ENCODE peak calls at places on chromosomes 11 and 22, in nine cellular contexts. Y is colonic mucosa; Z is activated T-cell treated with anti-CD3 and anti-CD28 coated beads for 1 hour; E is COR-L47; J is stimulated activated CD4-positive, alpha-beta T cell treated with anti-CD3 and anti-CD28 coated beads, Interleukin-12 subunit alpha, Interleukin-12 subunit beta, amount 100 ng/mL, for 48 hours; H is putamen; R is amygdala; T is effector memory CD8-positive, alpha-beta T cell; C is Calu3. A is an unnamed sample.
A peak's percentile ranks its signal among the peaks of the same experiment; 100 is the strongest.

GRCh38 chr22:27629908-27630733 is 171.4 kb downstream of the MN1 start:
- DNase-seq in Y (no peak), Z (no peak), E (no peak), J (no peak), H (no peak), R (no peak), T (no peak), C (no peak), A (no peak)

GRCh38 chr11:72704028-72704782 is 30.0 kb upstream of the PDE2A start:
- DNase-seq in Y (no peak), Z (no peak), E (no peak), J (no peak), H (no peak), R (no peak), T (no peak), C (no peak), A (no peak)

GRCh38 chr11:9754041-9754471 is 90.2 kb downstream of the SWAP70 start:
- DNase-seq in Y (no peak), Z (no peak), E (no peak), J (no peak), H (no peak), R (no peak), T (no peak), C (no peak), A (no peak)

GRCh38 chr11:62152245-62153086 is 28.7 kb downstream of the INCENP start:
- DNase-seq in Y (no peak), Z (no peak), E (no peak), J (no peak), H (no peak), R (no peak), T (no peak), C (no peak), A (no peak)

GRCh38 chr11:69869311-69869939 is 50.2 kb upstream of the FGF3 start:
- DNase-seq in Y (no peak), Z (no peak), E (no peak), J (no peak), H (no peak), R (no peak), T (no peak), C (no peak), A (no peak)

GRCh38 chr11:56624661-56625110 is 10.0 kb upstream of the OR5M1 start:
- DNase-seq in Y (peak; percentile 27), Z (no peak), E (no peak), J (peak; percentile 3), H (peak; percentile 71), R (no peak), T (no peak), C (peak; percentile 51), A (peak; percentile 2)

GRCh38 chr11:3178349-3178748 is 13.2 kb upstream of the OSBPL5 start:
- DNase-seq in Y (no peak), Z (no peak), E (no peak), J (no peak), H (no peak), R (no peak), T (no peak), C (no peak), A (no peak)

GRCh38 chr11:100639140-100639539 is 47.9 kb upstream of the ARHGAP42 start:
- DNase-seq in Y (no peak), Z (no peak), E (no peak), J (no peak), H (peak; percentile 71), R (no peak), T (no peak), C (no peak), A (no peak)

GRCh38 chr11:105443623-105444022 is 166.2 kb upstream of the GRIA4 start:
- DNase-seq in Y (no peak), Z (no peak), E (no peak), J (no peak), H (no peak), R (no peak), T (no peak), C (no peak), A (no peak)

GRCh38 chr22:47376901-47377520 is 614.6 kb downstream of the TBC1D22A start:
- DNase-seq in Y (no peak), Z (no peak), E (no peak), J (no peak), H (no peak), R (no peak), T (no peak), C (no peak), A (no peak)

GRCh38 chr11:58594826-58595225 is 16.0 kb downstream of the ZFP91 start:
- DNase-seq in Y (peak; percentile 82), Z (no peak), E (no peak), J (no peak), H (no peak), R (no peak), T (no peak), C (no peak), A (no peak)

GRCh38 chr11:693415-693831 is 1.6 kb downstream of the DEAF1 start:
- DNase-seq in Y (no peak), Z (no peak), E (peak; percentile 24), J (no peak), H (no peak), R (no peak), T (no peak), C (no peak), A (no peak)

GRCh38 chr22:20159088-20159487 is 8.2 kb upstream of the CCDC188 start:
- DNase-seq in Y (no peak), Z (no peak), E (no peak), J (no peak), H (no peak), R (no peak), T (no peak), C (no peak), A (no peak)

GRCh38 chr11:78037825-78038620 is 14.9 kb upstream of the KCTD14 start:
- DNase-seq in Y (no peak), Z (no peak), E (no peak), J (no peak), H (no peak), R (no peak), T (no peak), C (no peak), A (no peak)

GRCh38 chr11:131923309-131923708 is 552.9 kb downstream of the NTM start:
- DNase-seq in Y (no peak), Z (no peak), E (no peak), J (no peak), H (no peak), R (no peak), T (no peak), C (no peak), A (no peak)

GRCh38 chr22:36757608-36758220 is 18.2 kb downstream of the IFT27 start:
- DNase-seq in Y (peak; percentile 81), Z (peak; percentile 65), E (peak; percentile 74), J (peak; percentile 73), H (peak; percentile 45), R (peak; percentile 11), T (peak; percentile 66), C (peak; percentile 87), A (peak; percentile 62)

GRCh38 chr22:38799265-38800002 is 5.5 kb upstream of the DNAL4 start:
- DNase-seq in Y (no peak), Z (no peak), E (no peak), J (no peak), H (no peak), R (no peak), T (no peak), C (no peak), A (no peak)

GRCh38 chr11:70650075-70650909 is 252.0 kb downstream of the CTTN start:
- DNase-seq in Y (peak; percentile 66), Z (no peak), E (no peak), J (peak; percentile 54), H (no peak), R (no peak), T (peak; percentile 7), C (peak; percentile 76), A (peak; percentile 61)